ENCODE peak calls at places on chromosomes 2 and 18, in ten cellular contexts. One of them, this sample, is unnamed.

GRCh38 chr2:104849618-104850097 is 4.3 kb upstream of the POU3F3 start:
- DNase-seq in suprapubic skin: no peak
- DNase-seq in stomach: no peak
- DNase-seq in upper lobe of left lung: no peak
- DNase-seq in GM23338: peak; percentile 89
- DNase-seq in Panc1: peak; percentile 17
- DNase-seq in transverse colon: peak; percentile 71
- DNase-seq in prostate gland: peak; percentile 57
- DNase-seq in K562: peak; percentile 67
- DNase-seq in HCT116: peak; percentile 38
- DNase-seq in this sample: peak; percentile 80

GRCh38 chr2:15595936-15596335 is 4.3 kb downstream of the DDX1 start:
- DNase-seq in suprapubic skin: no peak
- DNase-seq in stomach: no peak
- DNase-seq in upper lobe of left lung: no peak
- DNase-seq in GM23338: no peak
- DNase-seq in Panc1: no peak
- DNase-seq in transverse colon: no peak
- DNase-seq in prostate gland: no peak
- DNase-seq in K562: no peak
- DNase-seq in HCT116: no peak
- DNase-seq in this sample: no peak

GRCh38 chr2:233929352-233929843 is 12.2 kb downstream of the TRPM8 start:
- DNase-seq in suprapubic skin: no peak
- DNase-seq in stomach: no peak
- DNase-seq in upper lobe of left lung: no peak
- DNase-seq in GM23338: peak; percentile 57
- DNase-seq in Panc1: no peak
- DNase-seq in transverse colon: peak; percentile 20
- DNase-seq in prostate gland: no peak
- DNase-seq in K562: no peak
- DNase-seq in HCT116: peak; percentile 21
- DNase-seq in this sample: no peak

GRCh38 chr18:55413474-55413873 is 174.5 kb downstream of the TCF4 start:
- DNase-seq in suprapubic skin: no peak
- DNase-seq in stomach: no peak
- DNase-seq in upper lobe of left lung: no peak
- DNase-seq in GM23338: no peak
- DNase-seq in Panc1: no peak
- DNase-seq in transverse colon: no peak
- DNase-seq in prostate gland: no peak
- DNase-seq in K562: no peak
- DNase-seq in HCT116: no peak
- DNase-seq in this sample: no peak

GRCh38 chr2:225660262-225661091 is 261.0 kb downstream of the NYAP2 start:
- DNase-seq in suprapubic skin: peak; percentile 75
- DNase-seq in stomach: peak; percentile 82
- DNase-seq in upper lobe of left lung: no peak
- DNase-seq in GM23338: peak; percentile 80
- DNase-seq in Panc1: no peak
- DNase-seq in transverse colon: peak; percentile 76
- DNase-seq in prostate gland: peak; percentile 58
- DNase-seq in K562: peak; percentile 75
- DNase-seq in HCT116: peak; percentile 50
- DNase-seq in this sample: peak; percentile 89

GRCh38 chr2:69177063-69177771 is 164.2 kb downstream of the ANTXR1 start:
- DNase-seq in suprapubic skin: peak; percentile 83
- DNase-seq in stomach: peak; percentile 37
- DNase-seq in upper lobe of left lung: no peak
- DNase-seq in GM23338: peak; percentile 70
- DNase-seq in Panc1: no peak
- DNase-seq in transverse colon: peak; percentile 46
- DNase-seq in prostate gland: no peak
- DNase-seq in K562: peak; percentile 58
- DNase-seq in HCT116: no peak
- DNase-seq in this sample: no peak

GRCh38 chr2:95728878-95729511 is 137.2 kb downstream of the TRIM43 start:
- DNase-seq in suprapubic skin: peak; percentile 74
- DNase-seq in stomach: peak; percentile 75
- DNase-seq in upper lobe of left lung: no peak
- DNase-seq in GM23338: peak; percentile 86
- DNase-seq in Panc1: peak; percentile 80
- DNase-seq in transverse colon: peak; percentile 69
- DNase-seq in prostate gland: peak; percentile 72
- DNase-seq in K562: peak; percentile 58
- DNase-seq in HCT116: peak; percentile 86
- DNase-seq in this sample: no peak

GRCh38 chr2:129717560-129718128 is 261.8 kb upstream of the RAB6C start:
- DNase-seq in suprapubic skin: no peak
- DNase-seq in stomach: no peak
- DNase-seq in upper lobe of left lung: no peak
- DNase-seq in GM23338: no peak
- DNase-seq in Panc1: no peak
- DNase-seq in transverse colon: peak; percentile 17
- DNase-seq in prostate gland: no peak
- DNase-seq in K562: no peak
- DNase-seq in HCT116: no peak
- DNase-seq in this sample: no peak

GRCh38 chr2:202317080-202317859 is 51.7 kb downstream of the NOP58 start:
- DNase-seq in suprapubic skin: peak; percentile 78
- DNase-seq in stomach: peak; percentile 81
- DNase-seq in upper lobe of left lung: no peak
- DNase-seq in GM23338: peak; percentile 25
- DNase-seq in Panc1: no peak
- DNase-seq in transverse colon: peak; percentile 75
- DNase-seq in prostate gland: peak; percentile 44
- DNase-seq in K562: no peak
- DNase-seq in HCT116: peak; percentile 15
- DNase-seq in this sample: no peak

GRCh38 chr2:162478721-162479129 is 134.8 kb downstream of the GCA start:
- DNase-seq in suprapubic skin: no peak
- DNase-seq in stomach: no peak
- DNase-seq in upper lobe of left lung: no peak
- DNase-seq in GM23338: no peak
- DNase-seq in Panc1: no peak
- DNase-seq in transverse colon: no peak
- DNase-seq in prostate gland: no peak
- DNase-seq in K562: no peak
- DNase-seq in HCT116: no peak
- DNase-seq in this sample: no peak

GRCh38 chr2:165640232-165640923 is 153.7 kb downstream of the GALNT3 start:
- DNase-seq in suprapubic skin: no peak
- DNase-seq in stomach: no peak
- DNase-seq in upper lobe of left lung: no peak
- DNase-seq in GM23338: no peak
- DNase-seq in Panc1: no peak
- DNase-seq in transverse colon: no peak
- DNase-seq in prostate gland: no peak
- DNase-seq in K562: no peak
- DNase-seq in HCT116: no peak
- DNase-seq in this sample: no peak

GRCh38 chr18:42192251-42193248 is 237.5 kb downstream of the PIK3C3 start:
- DNase-seq in suprapubic skin: no peak
- DNase-seq in stomach: no peak
- DNase-seq in upper lobe of left lung: no peak
- DNase-seq in GM23338: no peak
- DNase-seq in Panc1: no peak
- DNase-seq in transverse colon: no peak
- DNase-seq in prostate gland: no peak
- DNase-seq in K562: no peak
- DNase-seq in HCT116: no peak
- DNase-seq in this sample: no peak

GRCh38 chr2:113977660-113978523 is 88.0 kb downstream of the ACTR3 start:
- DNase-seq in suprapubic skin: no peak
- DNase-seq in stomach: no peak
- DNase-seq in upper lobe of left lung: no peak
- DNase-seq in GM23338: peak; percentile 14
- DNase-seq in Panc1: no peak
- DNase-seq in transverse colon: no peak
- DNase-seq in prostate gland: no peak
- DNase-seq in K562: no peak
- DNase-seq in HCT116: peak; percentile 76
- DNase-seq in this sample: no peak

DNA sequence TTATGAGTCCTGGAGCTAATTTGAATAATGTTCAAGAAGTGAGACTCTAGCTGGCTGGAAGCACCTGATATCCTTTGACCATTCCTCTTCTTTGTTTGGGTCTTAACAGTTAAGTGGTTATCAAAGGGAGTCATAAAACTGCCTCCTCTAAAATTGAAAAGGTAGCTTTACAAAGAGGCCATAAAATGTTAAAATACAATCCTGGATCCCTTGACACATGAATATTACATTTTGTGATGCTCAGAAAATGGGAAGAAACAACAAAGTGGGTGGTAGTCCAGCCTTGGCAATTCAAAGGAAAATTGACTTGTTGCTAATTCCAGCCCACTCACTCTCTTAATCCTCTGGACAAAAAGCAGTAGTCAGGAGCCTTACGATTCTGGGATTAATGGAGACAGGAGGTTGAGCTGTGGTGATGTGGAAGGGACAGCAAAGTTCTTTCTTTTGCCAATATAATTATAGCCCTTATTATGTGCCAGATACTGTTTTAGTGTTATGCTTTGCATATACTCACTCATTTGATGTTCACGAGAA is 339.2 kb downstream of the PDE11A start:
- DNase-seq in suprapubic skin: no peak
- DNase-seq in stomach: no peak
- DNase-seq in upper lobe of left lung: no peak
- DNase-seq in GM23338: no peak
- DNase-seq in Panc1: no peak
- DNase-seq in transverse colon: no peak
- DNase-seq in prostate gland: no peak
- DNase-seq in K562: no peak
- DNase-seq in HCT116: no peak
- DNase-seq in this sample: no peak
- H3K4me1 ChIP-seq in suprapubic skin: peaks cover under 1% of the 10 kb centered on the region
- H3K4me1 ChIP-seq in stomach: no peaks in the 10 kb centered on the region
- H3K4me1 ChIP-seq in upper lobe of left lung: no peaks in the 10 kb centered on the region
- H3K4me1 ChIP-seq in GM23338: no peaks in the 10 kb centered on the region
- H3K4me1 ChIP-seq in Panc1: no peaks in the 10 kb centered on the region
- H3K4me1 ChIP-seq in transverse colon: no peaks in the 10 kb centered on the region
- H3K4me1 ChIP-seq in prostate gland: no peaks in the 10 kb centered on the region
- H3K4me1 ChIP-seq in K562: peaks cover 30% of the 10 kb centered on the region
- H3K4me1 ChIP-seq in HCT116: no peaks in the 10 kb centered on the region
- H3K4me1 ChIP-seq in this sample: no peaks in the 10 kb centered on the region

DNA sequence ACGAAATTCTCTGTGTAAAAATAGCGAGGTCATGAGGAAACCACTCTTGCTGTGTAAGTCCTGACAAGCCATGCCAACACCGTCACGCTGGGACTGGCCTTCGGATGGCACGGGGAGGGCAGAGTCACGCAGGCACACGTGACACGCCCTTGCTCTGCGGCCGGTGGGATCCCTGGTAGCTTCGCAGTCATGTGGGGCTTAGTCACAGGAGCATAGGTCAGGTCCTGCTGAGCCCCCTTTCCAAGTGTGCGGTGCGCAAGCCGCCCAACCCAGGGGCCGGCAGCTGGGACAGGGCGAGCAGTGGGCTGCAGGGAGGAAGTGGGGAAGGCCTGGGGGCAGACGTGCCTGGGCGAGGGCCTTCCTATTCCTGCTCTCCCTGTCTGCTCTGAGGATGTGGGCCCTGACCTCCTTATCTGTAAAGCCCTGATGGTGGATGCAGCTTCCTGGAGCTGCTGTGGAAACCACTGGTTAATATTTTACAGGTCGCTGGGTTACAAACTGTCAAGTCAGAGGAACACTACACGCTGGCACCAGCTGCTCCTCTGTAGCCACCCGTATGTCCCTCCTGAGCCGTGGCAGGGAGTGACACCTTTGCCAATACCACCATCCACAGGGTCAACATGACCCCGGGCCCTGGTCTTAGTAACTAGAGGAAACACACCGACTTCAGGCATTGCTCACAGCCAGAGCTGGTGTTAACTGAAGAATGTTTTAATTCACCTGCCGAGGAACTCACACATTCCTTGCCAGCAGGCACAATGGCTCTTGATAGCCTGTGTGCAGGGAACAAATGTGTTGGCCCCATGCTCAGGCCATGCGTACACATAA is 17.8 kb downstream of the MBP start:
- DNase-seq in suprapubic skin: peak; percentile 98
- DNase-seq in stomach: peak; percentile 86
- DNase-seq in upper lobe of left lung: peak; percentile 89
- DNase-seq in GM23338: no peak
- DNase-seq in Panc1: no peak
- DNase-seq in transverse colon: peak; percentile 83
- DNase-seq in prostate gland: peak; percentile 93
- DNase-seq in K562: peak; percentile 15
- DNase-seq in HCT116: no peak
- DNase-seq in this sample: peak; percentile 95
- H3K27ac ChIP-seq in suprapubic skin: peak overlapping the region; percentile 90
- H3K27ac ChIP-seq in stomach: peak overlapping the region; percentile 85
- H3K27ac ChIP-seq in upper lobe of left lung: peak overlapping the region; percentile 83
- H3K27ac ChIP-seq in GM23338: no peak overlapping the region
- H3K27ac ChIP-seq in Panc1: peak overlapping the region; percentile 94
- H3K27ac ChIP-seq in transverse colon: peak overlapping the region; percentile 83
- H3K27ac ChIP-seq in prostate gland: peak overlapping the region; percentile 78
- H3K27ac ChIP-seq in K562: no peak overlapping the region
- H3K27ac ChIP-seq in HCT116: no peak overlapping the region
- H3K27ac ChIP-seq in this sample: peak overlapping the region; percentile 91

GRCh38 chr2:191797937-191798873 is 48.7 kb downstream of the CAVIN2 start:
- DNase-seq in suprapubic skin: no peak
- DNase-seq in stomach: no peak
- DNase-seq in upper lobe of left lung: no peak
- DNase-seq in GM23338: no peak
- DNase-seq in Panc1: no peak
- DNase-seq in transverse colon: no peak
- DNase-seq in prostate gland: no peak
- DNase-seq in K562: no peak
- DNase-seq in HCT116: no peak
- DNase-seq in this sample: no peak
- TF ChIP-seq POLR2AphosphoS5 in suprapubic skin: no peak
- TF ChIP-seq POLR2AphosphoS5 in stomach: no peak
- TF ChIP-seq POLR2AphosphoS5 in upper lobe of left lung: no peak
- TF ChIP-seq POLR2AphosphoS5 in GM23338: no peak
- TF ChIP-seq POLR2AphosphoS5 in Panc1: no peak
- TF ChIP-seq POLR2AphosphoS5 in transverse colon: no peak
- TF ChIP-seq POLR2AphosphoS5 in prostate gland: no peak
- TF ChIP-seq POLR2AphosphoS5 in K562: no peak
- TF ChIP-seq POLR2AphosphoS5 in HCT116: no peak
- TF ChIP-seq POLR2AphosphoS5 in this sample: no peak

DNA sequence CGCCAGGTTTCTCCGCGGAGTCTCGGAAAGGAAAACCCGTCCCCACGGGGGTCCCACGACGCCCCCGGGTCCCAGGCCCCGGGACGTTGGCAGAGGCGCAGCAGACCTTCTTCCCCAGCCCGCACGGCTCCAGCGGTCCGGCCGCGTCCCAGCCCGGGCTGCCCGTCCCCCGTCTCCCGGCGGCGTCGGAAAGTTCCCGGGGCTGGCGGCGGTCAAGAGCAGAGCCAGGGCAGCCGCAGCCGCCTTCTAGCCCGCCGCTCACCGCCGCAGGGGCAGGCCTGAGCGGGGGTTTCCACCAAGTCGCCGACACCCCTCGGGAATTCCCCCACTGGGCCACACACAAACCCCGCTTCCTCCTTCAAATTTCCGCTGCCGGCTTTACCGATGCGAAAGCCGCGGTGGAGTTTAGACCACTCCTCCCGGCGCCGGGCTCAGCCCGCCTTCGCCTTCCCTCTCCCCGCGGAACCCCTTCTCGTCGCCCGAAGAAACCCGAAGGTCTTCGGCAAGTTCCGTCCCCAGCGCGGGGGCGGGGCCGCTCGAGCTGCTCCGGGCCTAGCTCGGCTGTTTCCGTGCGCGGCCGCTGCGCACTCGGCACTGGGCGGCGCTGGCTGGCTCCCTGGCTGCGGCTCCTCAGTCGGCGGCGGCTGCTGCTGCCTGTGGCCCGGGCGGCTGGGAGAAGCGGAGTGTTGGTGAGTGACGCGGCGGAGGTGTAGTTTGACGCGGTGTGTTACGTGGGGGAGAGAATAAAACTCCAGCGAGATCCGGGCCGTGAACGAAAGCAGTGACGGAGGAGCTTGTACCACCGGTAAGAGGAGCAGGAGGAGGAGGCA is at the start of gene CREB1:
- DNase-seq in suprapubic skin: peak; percentile 99
- DNase-seq in stomach: peak; percentile 99
- DNase-seq in upper lobe of left lung: peak; percentile 100
- DNase-seq in GM23338: peak; percentile 97
- DNase-seq in Panc1: peak; percentile 87
- DNase-seq in transverse colon: peak; percentile 99
- DNase-seq in prostate gland: peak; percentile 98
- DNase-seq in K562: peak; percentile 95
- DNase-seq in HCT116: peak; percentile 92
- DNase-seq in this sample: peak; percentile 100
- H3K4me1 ChIP-seq in suprapubic skin: peaks cover 51% of the 10 kb centered on the region
- H3K4me1 ChIP-seq in stomach: peaks cover 50% of the 10 kb centered on the region
- H3K4me1 ChIP-seq in upper lobe of left lung: peaks cover 34% of the 10 kb centered on the region
- H3K4me1 ChIP-seq in GM23338: peaks cover 38% of the 10 kb centered on the region
- H3K4me1 ChIP-seq in Panc1: peaks cover 20% of the 10 kb centered on the region
- H3K4me1 ChIP-seq in transverse colon: peaks cover 50% of the 10 kb centered on the region
- H3K4me1 ChIP-seq in prostate gland: peaks cover 6% of the 10 kb centered on the region
- H3K4me1 ChIP-seq in K562: peaks cover 14% of the 10 kb centered on the region
- H3K4me1 ChIP-seq in HCT116: peaks cover 27% of the 10 kb centered on the region
- H3K4me1 ChIP-seq in this sample: peaks cover 60% of the 10 kb centered on the region

This sample was measured in spleen.